ENCODE peak calls at places on chromosomes 16 and 17, in nine cellular contexts. I is transverse colon, G is ascending aorta, Y is choroid plexus epithelial cell, R is fibroblast of lung, H is mucosa of descending colon, F is fibroblast of mammary gland, X is fibroblast of pulmonary artery, K is colonic mucosa. S is an unnamed sample.

GRCh38 chr16:27760845-27761176 is 210.9 kb downstream of the KATNIP start:
- DNase-seq in K (no peak), F (no peak), H (no peak), I (no peak), G (no peak), Y (no peak), R (no peak), X (no peak), S (no peak)

GRCh38 chr17:45223541-45224528 is 2.1 kb downstream of the FMNL1 start:
- DNase-seq in G (no peak), X (no peak), R (no peak), H (no peak), K (peak), F (no peak), Y (no peak), I (no peak), S (no peak)

GRCh38 chr16:49567940-49568339 is 194.3 kb downstream of the C16orf78 start:
- DNase-seq in K (no peak), G (no peak), H (no peak), F (peak), I (no peak), Y (no peak), X (no peak), R (no peak), S (no peak)

GRCh38 chr17:45310380-45311324 is 6.2 kb downstream of the MAP3K14 start:
- DNase-seq in I (peak), Y (no peak), R (peak), G (no peak), K (peak), H (peak), X (no peak), F (no peak), S (no peak)

GRCh38 chr16:80323187-80323807 is 217.5 kb upstream of the DYNLRB2 start:
- DNase-seq in R (no peak), I (no peak), Y (no peak), F (no peak), G (no peak), H (no peak), X (no peak), K (no peak), S (no peak)

GRCh38 chr16:19169081-19169639 is 1.1 kb downstream of the SYT17 start:
- DNase-seq in Y (no peak), R (no peak), I (no peak), F (no peak), G (no peak), X (no peak), K (peak), H (peak), S (no peak)

GRCh38 chr16:57592591-57593003 is 35.8 kb upstream of the ADGRG1 start:
- DNase-seq in I (peak), H (peak), X (no peak), Y (no peak), R (no peak), K (no peak), G (no peak), F (no peak), S (no peak)

GRCh38 chr17:77353684-77354419 is 213.1 kb downstream of the SEC14L1 start:
- DNase-seq in K (peak), F (peak), Y (no peak), I (no peak), G (no peak), X (no peak), H (no peak), R (no peak), S (no peak)

GRCh38 chr16:86913886-86914285 is 335.5 kb downstream of the FOXL1 start:
- DNase-seq in I (no peak), G (no peak), R (no peak), H (no peak), K (no peak), F (no peak), X (no peak), Y (no peak), S (no peak)

GRCh38 chr16:21160276-21160675 is 1.8 kb downstream of the LDAF1 start:
- DNase-seq in X (no peak), K (no peak), R (no peak), H (no peak), Y (no peak), G (no peak), F (no peak), I (no peak), S (no peak)

GRCh38 chr16:21164521-21165168 is 6.2 kb downstream of the LDAF1 start:
- DNase-seq in X (no peak), R (no peak), Y (no peak), H (no peak), G (no peak), K (no peak), F (no peak), I (no peak), S (no peak)

GRCh38 chr16:21163576-21163975 is 5.1 kb downstream of the LDAF1 start:
- DNase-seq in Y (no peak), G (no peak), X (no peak), K (no peak), I (no peak), F (no peak), H (no peak), R (no peak), S (no peak)

GRCh38 chr16:21161211-21161610 is 2.7 kb downstream of the LDAF1 start:
- DNase-seq in G (no peak), Y (peak), I (no peak), X (peak), F (no peak), K (no peak), R (no peak), H (no peak), S (no peak)

GRCh38 chr16:21162661-21163151 is 4.2 kb downstream of the LDAF1 start:
- DNase-seq in X (peak), H (no peak), G (no peak), I (no peak), Y (no peak), K (no peak), F (peak), R (peak), S (peak)
- TF ChIP-seq CTCF in X (no peak), H (no peak), G (no peak), I (no peak), Y (no peak), K (no peak), F (no peak), R (no peak), S (no peak)

DNA sequence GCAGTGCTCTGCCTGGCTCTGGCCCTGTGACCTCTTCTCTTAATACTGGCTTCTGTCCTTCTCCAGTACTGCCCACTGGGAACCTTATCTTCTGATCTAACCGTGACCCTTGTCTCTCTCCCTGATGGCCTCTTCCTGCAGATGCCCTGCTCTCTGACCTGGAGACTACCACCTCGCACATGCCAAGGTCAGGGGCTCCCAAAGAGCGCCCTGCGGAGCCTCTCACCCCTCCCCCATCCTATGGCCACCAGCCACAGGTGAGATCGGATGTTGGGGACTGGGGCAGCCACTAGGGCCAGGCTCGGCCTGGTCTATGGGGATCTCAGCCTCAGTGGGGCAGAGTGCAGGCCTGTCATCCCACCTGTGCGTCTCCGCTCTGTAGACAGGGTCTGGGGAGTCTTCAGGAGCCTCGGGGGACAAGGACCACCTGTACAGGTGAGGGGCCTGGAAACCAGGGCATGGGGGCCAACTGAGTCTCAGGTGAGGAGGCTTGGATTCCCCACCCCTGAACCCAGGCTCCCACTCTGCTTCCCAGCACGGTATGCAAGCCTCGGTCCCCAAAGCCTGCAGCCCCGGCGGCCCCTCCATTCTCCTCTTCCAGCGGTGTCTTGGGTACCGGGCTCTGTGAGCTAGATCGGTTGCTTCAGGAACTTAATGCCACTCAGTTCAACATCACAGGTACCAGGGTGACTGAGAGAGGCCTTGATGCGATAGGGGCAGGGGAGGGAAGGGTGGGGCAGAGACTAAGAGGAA is 1.5 kb downstream of the TGFB1I1 start:
- DNase-seq in X (no peak), I (no peak), R (no peak), G (no peak), K (peak), H (peak), F (no peak), Y (no peak), S (no peak)
- H3K4me3 ChIP-seq in X (no peak), I (no peak), R (no peak), G (peak), K (no peak), H (no peak), F (peak), Y (no peak), S (peak)

GRCh38 chr17:3583456-3583855 is 25.8 kb downstream of the TRPV1 start:
- DNase-seq in R (no peak), K (no peak), G (no peak), I (no peak), H (no peak), Y (no peak), X (no peak), F (no peak), S (no peak)
- TF ChIP-seq CTCF in R (no peak), K (no peak), G (no peak), I (no peak), H (no peak), Y (no peak), X (no peak), F (no peak), S (no peak)

GRCh38 chr16:3868556-3868955 is 12.0 kb downstream of the CREBBP start:
- DNase-seq in R (no peak), F (no peak), Y (no peak), X (no peak), I (no peak), H (no peak), G (no peak), K (no peak), S (no peak)
- H3K4me3 ChIP-seq in R (no peak), F (no peak), Y (no peak), X (no peak), I (no peak), H (no peak), G (no peak), K (no peak), S (no peak)

GRCh38 chr16:26709754-26710153 is 357.0 kb upstream of the C16orf82 start:
- DNase-seq in I (no peak), Y (no peak), R (no peak), H (no peak), G (no peak), X (no peak), K (no peak), F (no peak), S (no peak)

GRCh38 chr16:26705346-26705745 is 361.4 kb upstream of the C16orf82 start:
- DNase-seq in G (no peak), I (no peak), H (no peak), F (no peak), Y (no peak), X (no peak), K (no peak), R (no peak), S (no peak)

GRCh38 chr16:26710475-26710874 is 356.3 kb upstream of the C16orf82 start:
- DNase-seq in X (no peak), K (no peak), I (no peak), R (no peak), G (no peak), F (no peak), H (no peak), Y (no peak), S (no peak)

DNA sequence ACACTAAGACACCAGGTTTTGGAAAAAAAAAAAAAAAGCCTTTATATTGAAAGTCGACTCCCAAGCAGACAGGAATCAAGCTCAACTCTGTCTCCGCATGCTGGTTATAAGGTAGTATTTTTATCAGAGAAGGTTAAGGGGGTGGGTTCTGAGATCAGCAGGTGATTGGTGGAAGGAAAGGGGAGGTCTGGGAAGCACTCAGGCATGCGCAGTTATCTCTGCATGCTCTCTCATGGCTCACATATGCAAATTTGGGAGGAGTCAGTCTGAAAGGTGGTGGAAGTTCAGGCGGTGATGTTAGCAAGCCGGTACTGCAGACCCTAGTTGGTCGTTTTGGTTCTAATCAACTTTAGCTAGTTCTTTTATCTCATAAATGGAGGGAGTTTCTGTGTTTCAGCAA is 357.6 kb upstream of the C16orf82 start:
- DNase-seq in H (no peak), Y (no peak), R (no peak), I (no peak), F (no peak), G (no peak), X (no peak), K (no peak), S (no peak)
- TF ChIP-seq CTCF in H (no peak), Y (no peak), R (no peak), I (no peak), F (no peak), G (no peak), X (no peak), K (no peak), S (no peak)

DNA sequence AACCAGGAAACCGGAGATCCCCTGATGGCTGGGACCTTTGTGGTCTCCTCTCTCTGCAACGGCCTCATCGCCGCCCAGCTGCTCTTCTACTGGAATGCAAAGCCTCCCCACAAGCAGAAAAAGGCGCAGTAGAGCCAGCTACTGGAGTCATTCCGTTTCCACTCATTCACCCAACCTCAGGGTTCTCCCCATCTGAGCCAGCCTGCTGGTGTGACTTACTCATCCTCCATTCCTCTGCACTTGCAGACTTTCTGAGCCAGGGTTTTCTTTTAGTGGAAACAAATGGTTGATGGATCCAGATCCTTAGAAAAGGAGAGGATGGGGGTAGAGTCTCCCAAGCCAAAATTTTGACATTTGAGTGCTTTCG is 2.5 kb downstream of the SOX15 start:
- DNase-seq in G (no peak), K (no peak), F (peak), Y (peak), H (no peak), X (peak), R (peak), I (no peak), S (peak)
- H3K4me3 ChIP-seq in G (no peak), K (no peak), F (no peak), Y (no peak), H (no peak), X (no peak), R (no peak), I (no peak), S (no peak)

DNA sequence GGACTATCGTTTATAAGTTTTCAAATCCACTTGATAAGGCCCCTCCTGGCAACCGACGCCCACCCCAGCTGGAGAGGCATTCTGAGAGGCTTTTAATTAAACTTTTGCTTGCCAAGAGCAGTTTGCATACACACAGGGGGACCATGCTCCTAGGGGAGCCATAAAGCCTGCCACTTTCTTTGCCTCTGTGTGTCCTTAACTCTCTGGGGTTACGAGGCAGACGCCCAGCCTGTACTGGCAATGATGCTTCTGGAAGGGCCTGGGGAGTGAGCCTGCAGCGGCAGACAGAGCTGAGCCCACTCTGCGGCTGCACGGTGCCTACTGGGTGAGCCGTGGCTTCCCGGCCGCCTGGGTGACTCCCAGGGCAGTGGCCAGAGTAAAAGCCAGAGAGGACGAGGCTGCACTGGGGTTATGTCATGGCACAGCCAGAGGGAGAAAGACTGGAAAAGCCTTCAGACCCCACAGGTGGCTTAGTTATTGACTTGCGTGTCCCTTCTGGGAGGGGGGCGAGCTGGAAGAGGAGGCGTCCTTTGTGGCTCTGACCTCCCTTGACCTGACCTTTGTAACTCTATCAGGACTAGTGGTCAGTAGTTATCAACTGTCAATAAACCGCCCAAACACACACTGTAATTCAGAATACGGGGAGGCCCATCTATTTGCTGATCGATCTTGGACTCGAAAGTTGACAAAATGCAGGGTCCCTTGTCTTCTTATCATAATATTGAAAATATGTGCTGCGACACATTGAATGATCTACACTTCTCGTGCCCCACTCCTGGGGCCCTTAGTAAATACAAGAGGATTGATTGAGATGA is 385.8 kb upstream of the ZFHX3 start:
- DNase-seq in Y (no peak), I (no peak), H (no peak), G (no peak), F (no peak), X (no peak), K (no peak), R (no peak), S (no peak)
- TF ChIP-seq CTCF in Y (no peak), I (no peak), H (no peak), G (no peak), F (no peak), X (no peak), K (no peak), R (no peak), S (no peak)